ENCODE peak calls at places on chromosome 18, in eight cellular contexts. D, K, B, A, T, J, M and Q are unnamed samples.

GRCh38 chr18:74702951-74703350 is 105.3 kb downstream of the ZNF407 start:
- DNase-seq in B (no peak), D (no peak), T (no peak), A (no peak), M (no peak), K (no peak), J (no peak), Q (no peak)

GRCh38 chr18:13271512-13271911 is 53.0 kb downstream of the LDLRAD4 start:
- DNase-seq in M (peak), K (no peak), B (no peak), J (no peak), T (no peak), A (no peak), D (no peak), Q (peak)

GRCh38 chr18:76588591-76589303 is 93.7 kb upstream of the ZNF516 start:
- DNase-seq in D (no peak), K (no peak), B (no peak), J (no peak), A (no peak), T (peak), M (peak), Q (no peak)

GRCh38 chr18:36325846-36326245 is 28.3 kb downstream of the FHOD3 start:
- DNase-seq in J (no peak), K (peak), M (no peak), D (no peak), B (no peak), A (no peak), T (no peak), Q (no peak)

GRCh38 chr18:13562494-13563029 is 163.8 kb downstream of the FAM210A start:
- DNase-seq in T (no peak), B (peak), M (no peak), J (no peak), D (no peak), K (no peak), A (no peak), Q (no peak)

GRCh38 chr18:76621782-76622495 is 126.9 kb upstream of the ZNF516 start:
- DNase-seq in J (no peak), D (no peak), B (no peak), K (peak), T (peak), M (no peak), A (peak), Q (no peak)

GRCh38 chr18:70249118-70249517 is 39.7 kb upstream of the SOCS6 start:
- DNase-seq in B (no peak), D (no peak), J (no peak), K (no peak), A (peak), M (no peak), T (peak), Q (no peak)

GRCh38 chr18:62523631-62524442 is 1.0 kb downstream of the ZCCHC2 start:
- DNase-seq in J (peak), M (peak), T (peak), K (peak), B (peak), A (peak), D (peak), Q (no peak)

GRCh38 chr18:24090876-24091275 is 48.0 kb upstream of the CABYR start:
- DNase-seq in A (no peak), M (no peak), K (peak), B (no peak), J (no peak), T (no peak), D (no peak), Q (no peak)

GRCh38 chr18:78913830-78914585 is 65.6 kb upstream of the SALL3 start:
- DNase-seq in D (no peak), A (no peak), M (peak), T (no peak), J (no peak), B (no peak), K (no peak), Q (no peak)

GRCh38 chr18:35590935-35591334 is 9.4 kb downstream of the GALNT1 start:
- DNase-seq in M (no peak), T (no peak), J (no peak), B (no peak), K (no peak), A (no peak), D (no peak), Q (no peak)

GRCh38 chr18:63443820-63444219 is 21.5 kb upstream of the VPS4B start:
- DNase-seq in K (no peak), T (no peak), M (no peak), J (no peak), D (no peak), A (no peak), B (no peak), Q (no peak)

GRCh38 chr18:36600548-36600947 is 228.3 kb downstream of the TPGS2 start:
- DNase-seq in M (peak), T (no peak), K (no peak), B (no peak), D (no peak), J (no peak), A (no peak), Q (no peak)

GRCh38 chr18:64191069-64191468 is 42.2 kb upstream of the LINC00305 start:
- DNase-seq in K (no peak), A (no peak), J (no peak), D (no peak), B (no peak), M (no peak), T (no peak), Q (no peak)

GRCh38 chr18:49597152-49597551 is 35.3 kb downstream of the LIPG start:
- DNase-seq in A (no peak), J (no peak), D (no peak), B (no peak), K (no peak), M (peak), T (no peak), Q (no peak)

GRCh38 chr18:46754661-46755292 is 2.1 kb downstream of the ST8SIA5 start:
- DNase-seq in D (no peak), T (no peak), M (peak), B (no peak), A (no peak), J (no peak), K (no peak), Q (no peak)

GRCh38 chr18:74512321-74513053 is 16.3 kb downstream of the CNDP2 start:
- DNase-seq in B (no peak), M (no peak), K (no peak), A (no peak), T (no peak), D (peak), J (no peak), Q (peak)

GRCh38 chr18:8780227-8780626 is 74.9 kb downstream of the MTCL1 start:
- DNase-seq in A (no peak), D (no peak), K (no peak), J (no peak), T (peak), M (no peak), B (no peak), Q (no peak)

GRCh38 chr18:8890957-8891464 is 185.7 kb downstream of the MTCL1 start:
- DNase-seq in K (no peak), M (peak), A (peak), J (no peak), T (peak), D (no peak), B (no peak), Q (no peak)

GRCh38 chr18:21289843-21290242 is 47.8 kb downstream of the GREB1L start:
- DNase-seq in D (no peak), A (no peak), M (no peak), T (no peak), K (no peak), J (no peak), B (no peak), Q (no peak)

GRCh38 chr18:5159080-5159479 is 38.0 kb downstream of the AKAIN1 start:
- DNase-seq in B (no peak), K (no peak), M (no peak), A (no peak), J (no peak), T (no peak), D (no peak), Q (no peak)

GRCh38 chr18:70363861-70364260 is 75.0 kb downstream of the SOCS6 start:
- DNase-seq in D (no peak), B (no peak), T (peak), K (no peak), M (no peak), A (no peak), J (no peak), Q (no peak)

GRCh38 chr18:47163241-47163640 is 12.9 kb downstream of the IER3IP1 start:
- DNase-seq in B (no peak), M (no peak), T (peak), K (no peak), J (no peak), A (no peak), D (no peak), Q (no peak)

GRCh38 chr18:29157057-29157780 is 980.3 kb upstream of the CDH2 start:
- DNase-seq in T (no peak), M (no peak), A (no peak), J (no peak), B (no peak), D (no peak), K (no peak), Q (no peak)

GRCh38 chr18:58359226-58360019 is 269.5 kb downstream of the ALPK2 start:
- DNase-seq in K (peak), D (no peak), M (no peak), T (peak), A (peak), J (no peak), B (no peak), Q (no peak)

GRCh38 chr18:72700961-72701710 is 157.0 kb upstream of the CBLN2 start:
- DNase-seq in B (no peak), D (no peak), T (peak), K (no peak), M (no peak), J (no peak), A (no peak), Q (no peak)

GRCh38 chr18:77191241-77191751 is 58.4 kb upstream of the GALR1 start:
- DNase-seq in D (no peak), B (no peak), T (peak), A (no peak), J (no peak), M (no peak), K (no peak), Q (no peak)

GRCh38 chr18:413263-413662 is 87.2 kb downstream of the COLEC12 start:
- DNase-seq in A (peak), J (no peak), T (no peak), M (no peak), K (no peak), B (no peak), D (no peak), Q (no peak)

GRCh38 chr18:62425465-62426190 is 97.2 kb upstream of the ZCCHC2 start:
- DNase-seq in B (peak), K (peak), J (peak), T (peak), D (peak), A (peak), M (peak), Q (peak)

GRCh38 chr18:76657911-76658475 is 163.0 kb upstream of the ZNF516 start:
- DNase-seq in M (no peak), T (no peak), D (no peak), K (no peak), A (no peak), J (no peak), B (no peak), Q (no peak)

GRCh38 chr18:73688851-73689659 is 458.6 kb downstream of the FBXO15 start:
- DNase-seq in J (no peak), M (peak), K (no peak), D (no peak), T (peak), B (no peak), A (peak), Q (no peak)

DNA sequence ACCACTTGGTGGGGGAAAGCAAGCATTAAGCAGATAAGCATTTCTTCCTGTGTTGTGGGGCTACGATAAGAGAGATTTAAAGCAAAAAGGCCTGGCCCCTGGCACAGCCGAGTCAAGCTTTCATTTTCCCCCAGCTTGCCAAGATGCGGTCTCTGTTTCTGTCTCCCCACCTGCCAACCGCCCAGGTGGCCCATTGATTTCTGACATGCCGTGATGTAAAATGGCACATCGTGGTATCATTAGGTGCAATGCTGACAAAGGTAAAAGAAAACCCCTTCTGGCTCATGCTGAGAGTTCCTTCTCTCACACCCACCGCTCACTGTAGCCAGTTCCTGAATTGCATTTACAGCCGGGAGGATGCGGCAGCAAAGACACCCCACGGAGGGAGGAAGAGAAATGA is 62.8 kb downstream of the BOD1L2 start:
- DNase-seq in K (no peak), A (no peak), J (no peak), D (no peak), B (no peak), M (no peak), T (no peak), Q (no peak)
- H3K4me3 ChIP-seq in K (peak), A (no peak), J (no peak), D (no peak), B (no peak), M (peak), T (no peak), Q (peak)

DNA sequence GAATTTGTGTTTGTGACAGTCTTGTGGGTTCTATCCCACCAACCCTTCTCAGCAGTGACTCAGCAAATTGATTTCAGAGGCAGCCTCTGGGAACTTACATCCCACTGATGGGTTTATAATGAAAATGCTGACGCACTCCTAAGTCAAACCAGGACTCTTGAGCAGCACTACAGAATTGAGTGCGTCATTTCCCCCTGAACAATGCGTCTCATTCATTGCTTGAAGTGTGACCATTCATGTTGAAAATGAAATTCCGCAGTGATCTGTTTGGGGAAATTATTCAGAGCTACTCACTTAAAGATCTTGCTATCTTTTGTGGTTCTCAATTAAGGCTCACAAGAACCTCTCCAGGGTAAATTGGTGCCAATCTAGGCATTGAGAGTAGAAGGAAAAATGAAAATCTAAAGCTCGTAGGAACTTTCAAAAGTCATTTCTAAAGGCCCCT is 417.7 kb upstream of the SLC14A2 start:
- DNase-seq in J (no peak), T (peak), A (peak), D (no peak), K (no peak), B (no peak), M (no peak), Q (no peak)
- H3K4me3 ChIP-seq in J (no peak), T (no peak), A (no peak), D (no peak), K (no peak), B (no peak), M (no peak), Q (no peak)

GRCh38 chr18:53943463-53943862 is 281.0 kb downstream of the MBD2 start:
- DNase-seq in D (no peak), M (no peak), B (no peak), K (no peak), J (no peak), T (no peak), A (no peak), Q (no peak)
- H3K4me3 ChIP-seq in D (no peak), M (no peak), B (no peak), K (no peak), J (no peak), T (no peak), A (no peak), Q (no peak)

DNA sequence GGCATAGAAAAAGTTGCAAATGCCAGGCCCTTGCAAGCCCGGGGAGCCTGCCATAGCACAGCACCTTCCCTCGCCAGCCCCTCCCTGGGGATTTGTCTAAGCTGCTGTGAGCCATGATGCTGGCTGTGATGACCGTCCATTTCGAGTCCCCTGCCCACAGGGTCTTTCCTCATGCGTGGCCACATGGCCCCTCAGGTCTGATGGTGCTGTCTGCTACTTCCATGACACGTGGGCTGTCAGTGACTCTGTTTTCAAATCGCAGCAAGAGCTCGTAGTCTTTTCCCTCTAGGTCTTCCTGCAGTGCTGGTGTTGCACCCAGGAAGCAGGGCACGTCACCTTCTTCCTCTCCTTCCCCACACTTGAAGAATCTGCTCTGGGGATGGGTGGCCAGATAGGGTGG is 15.5 kb upstream of the GNAL start:
- DNase-seq in M (peak), J (no peak), B (no peak), A (no peak), K (no peak), T (no peak), D (no peak), Q (peak)
- H3K4me3 ChIP-seq in M (no peak), J (no peak), B (no peak), A (no peak), K (no peak), T (no peak), D (no peak), Q (no peak)

GRCh38 chr18:59514193-59514592 is 155.1 kb upstream of the LMAN1 start:
- DNase-seq in J (no peak), B (peak), M (no peak), K (no peak), A (peak), T (peak), D (peak), Q (peak)

GRCh38 chr18:59515147-59515546 is 156.1 kb upstream of the LMAN1 start:
- DNase-seq in D (peak), J (no peak), K (no peak), A (peak), B (no peak), T (no peak), M (no peak), Q (no peak)

GRCh38 chr18:59517446-59518171 is 158.5 kb upstream of the LMAN1 start:
- DNase-seq in A (peak), T (peak), K (no peak), B (no peak), D (no peak), J (no peak), M (peak), Q (no peak)

GRCh38 chr18:59518705-59519104 is 159.6 kb upstream of the LMAN1 start:
- DNase-seq in T (no peak), A (no peak), M (no peak), K (no peak), D (no peak), B (no peak), J (no peak), Q (no peak)

GRCh38 chr18:59516356-59517155 is 157.5 kb upstream of the LMAN1 start:
- DNase-seq in T (peak), J (no peak), B (peak), M (peak), K (no peak), A (peak), D (peak), Q (peak)
- H3K4me3 ChIP-seq in T (no peak), J (no peak), B (no peak), M (no peak), K (no peak), A (no peak), D (no peak), Q (no peak)